ENCODE peak calls at places on chromosomes 13 and 19, in seven cellular contexts. E, A, S, H, D, X and J are unnamed samples.

GRCh38 chr13:39297664-39298171 is 259.5 kb downstream of the NHLRC3 start:
- DNase-seq in A (no peak), X (no peak), D (no peak), H (no peak), E (no peak), S (no peak), J (no peak)

GRCh38 chr13:102774596-102775375 is 1.2 kb upstream of the TEX30 start:
- DNase-seq in A (no peak), X (no peak), E (no peak), D (no peak), S (no peak), H (no peak), J (no peak)

GRCh38 chr19:31290926-31291590 is 58.2 kb downstream of the TSHZ3 start:
- DNase-seq in A (no peak), X (no peak), S (no peak), D (no peak), E (no peak), H (no peak), J (no peak)

GRCh38 chr13:79393564-79394249 is 12.3 kb downstream of the RBM26 start:
- DNase-seq in X (no peak), H (no peak), E (peak), A (no peak), D (no peak), S (no peak), J (no peak)

GRCh38 chr13:96248103-96248502 is 158.2 kb downstream of the HS6ST3 start:
- DNase-seq in H (no peak), D (no peak), A (no peak), S (no peak), E (no peak), X (no peak), J (no peak)

GRCh38 chr19:18803550-18804138 is 12.5 kb upstream of the COMP start:
- DNase-seq in S (no peak), A (no peak), H (no peak), X (no peak), D (no peak), E (no peak), J (no peak)

GRCh38 chr13:28047784-28048388 is 52.5 kb downstream of the FLT3 start:
- DNase-seq in H (no peak), E (no peak), D (no peak), S (peak), X (no peak), A (no peak), J (no peak)

GRCh38 chr13:28022848-28023518 is 34.5 kb upstream of the URAD start:
- DNase-seq in H (no peak), S (no peak), D (no peak), E (no peak), X (no peak), A (no peak), J (no peak)

GRCh38 chr19:39420769-39421168 is 8.3 kb downstream of the PLEKHG2 start:
- DNase-seq in A (no peak), E (no peak), S (no peak), D (no peak), H (no peak), X (no peak), J (no peak)

GRCh38 chr13:48194392-48194754 is 38.6 kb upstream of the ITM2B start:
- DNase-seq in E (no peak), D (no peak), X (no peak), H (no peak), S (peak), A (no peak), J (no peak)

GRCh38 chr19:49786432-49786831 is 19.6 kb downstream of the AP2A1 start:
- DNase-seq in E (no peak), A (no peak), D (no peak), H (no peak), S (peak), X (no peak), J (no peak)

GRCh38 chr13:85497652-85498051 is 301.6 kb downstream of the SLITRK6 start:
- DNase-seq in E (no peak), D (no peak), H (no peak), S (peak), X (no peak), A (no peak), J (no peak)

GRCh38 chr13:33167521-33167920 is 118.0 kb downstream of the STARD13 start:
- DNase-seq in E (no peak), S (peak), A (no peak), H (no peak), D (no peak), X (no peak), J (no peak)

GRCh38 chr13:23020246-23020843 is 160.4 kb upstream of the SGCG start:
- DNase-seq in D (no peak), X (peak), S (peak), A (peak), E (no peak), H (no peak), J (no peak)

GRCh38 chr13:73924607-73925006 is 209.6 kb downstream of the KLF12 start:
- DNase-seq in D (no peak), X (no peak), H (no peak), S (no peak), E (no peak), A (no peak), J (no peak)

GRCh38 chr19:12156254-12157058 is at the start of gene ZNF625:
- DNase-seq in A (peak), X (peak), S (peak), H (peak), D (peak), E (peak), J (peak)

GRCh38 chr19:46821512-46822359 is 28.9 kb downstream of the AP2S1 start:
- DNase-seq in X (no peak), H (no peak), D (no peak), E (peak), A (no peak), S (no peak), J (no peak)

GRCh38 chr19:4557971-4558941 is 1.2 kb downstream of the SEMA6B start:
- DNase-seq in S (no peak), D (no peak), A (no peak), H (no peak), E (peak), X (peak), J (no peak)

GRCh38 chr19:15672580-15673175 is at the start of gene CYP4F12:
- DNase-seq in E (no peak), A (peak), X (peak), S (peak), D (peak), H (peak), J (no peak)

GRCh38 chr19:2591537-2592291 is 110.8 kb downstream of the GNG7 start:
- DNase-seq in H (no peak), E (no peak), A (no peak), S (no peak), D (no peak), X (no peak), J (no peak)

GRCh38 chr19:12800873-12801465 is 631 bp downstream of the PRDX2 start:
- DNase-seq in E (peak), A (peak), S (no peak), X (no peak), H (no peak), D (peak), J (no peak)

GRCh38 chr13:45928843-45929242 is 77.3 kb upstream of the SIAH3 start:
- DNase-seq in A (no peak), S (peak), D (no peak), H (no peak), X (no peak), E (no peak), J (no peak)

GRCh38 chr13:23629566-23630272 is 59.5 kb downstream of the TNFRSF19 start:
- DNase-seq in X (no peak), H (no peak), D (no peak), E (no peak), S (no peak), A (no peak), J (no peak)

GRCh38 chr19:30322641-30323320 is 49.4 kb upstream of the ZNF536 start:
- DNase-seq in S (no peak), E (no peak), X (no peak), A (no peak), H (no peak), D (no peak), J (no peak)

GRCh38 chr13:93226065-93226622 is 463 bp upstream of the GPC6 start:
- DNase-seq in E (no peak), S (no peak), A (no peak), H (no peak), D (no peak), X (no peak), J (no peak)

GRCh38 chr19:41706741-41707501 is 1.5 kb upstream of the CEACAM5 start:
- DNase-seq in E (peak), S (peak), A (no peak), D (peak), H (peak), X (no peak), J (no peak)

GRCh38 chr13:47114030-47114429 is 217.2 kb upstream of the HTR2A start:
- DNase-seq in D (no peak), E (no peak), A (no peak), S (peak), X (no peak), H (no peak), J (no peak)

GRCh38 chr19:56566904-56567273 is 379 bp upstream of the ZNF470 start:
- DNase-seq in E (no peak), X (no peak), S (no peak), A (peak), D (peak), H (no peak), J (peak)

GRCh38 chr13:27211771-27212364 is 39.5 kb upstream of the RPL21 start:
- DNase-seq in D (no peak), E (no peak), S (peak), X (no peak), A (no peak), H (no peak), J (no peak)

GRCh38 chr13:43245374-43245964 is 222.1 kb downstream of the DNAJC15 start:
- DNase-seq in S (peak), X (no peak), H (no peak), A (no peak), D (no peak), E (no peak), J (no peak)

GRCh38 chr19:2922987-2923386 is 21.8 kb downstream of the ZNF77 start:
- DNase-seq in H (no peak), A (no peak), D (no peak), S (peak), E (no peak), X (no peak), J (no peak)

GRCh38 chr13:113804703-113805430 is 45.8 kb downstream of the TMEM255B start:
- DNase-seq in H (no peak), X (no peak), E (no peak), D (no peak), S (no peak), A (no peak), J (no peak)

GRCh38 chr19:8530061-8530679 is 16.2 kb upstream of the ZNF414 start:
- DNase-seq in D (no peak), E (no peak), X (peak), S (no peak), H (no peak), A (no peak), J (no peak)

GRCh38 chr19:8525401-8525684 is 11.4 kb upstream of the ZNF414 start:
- DNase-seq in H (no peak), S (no peak), X (no peak), A (no peak), D (no peak), E (no peak), J (no peak)

GRCh38 chr19:8529369-8530006 is 15.5 kb upstream of the ZNF414 start:
- DNase-seq in X (no peak), A (no peak), D (no peak), E (no peak), H (no peak), S (no peak), J (no peak)

GRCh38 chr19:8528500-8528899 is 14.5 kb upstream of the ZNF414 start:
- DNase-seq in H (no peak), D (no peak), S (no peak), E (no peak), X (no peak), A (no peak), J (no peak)

DNA sequence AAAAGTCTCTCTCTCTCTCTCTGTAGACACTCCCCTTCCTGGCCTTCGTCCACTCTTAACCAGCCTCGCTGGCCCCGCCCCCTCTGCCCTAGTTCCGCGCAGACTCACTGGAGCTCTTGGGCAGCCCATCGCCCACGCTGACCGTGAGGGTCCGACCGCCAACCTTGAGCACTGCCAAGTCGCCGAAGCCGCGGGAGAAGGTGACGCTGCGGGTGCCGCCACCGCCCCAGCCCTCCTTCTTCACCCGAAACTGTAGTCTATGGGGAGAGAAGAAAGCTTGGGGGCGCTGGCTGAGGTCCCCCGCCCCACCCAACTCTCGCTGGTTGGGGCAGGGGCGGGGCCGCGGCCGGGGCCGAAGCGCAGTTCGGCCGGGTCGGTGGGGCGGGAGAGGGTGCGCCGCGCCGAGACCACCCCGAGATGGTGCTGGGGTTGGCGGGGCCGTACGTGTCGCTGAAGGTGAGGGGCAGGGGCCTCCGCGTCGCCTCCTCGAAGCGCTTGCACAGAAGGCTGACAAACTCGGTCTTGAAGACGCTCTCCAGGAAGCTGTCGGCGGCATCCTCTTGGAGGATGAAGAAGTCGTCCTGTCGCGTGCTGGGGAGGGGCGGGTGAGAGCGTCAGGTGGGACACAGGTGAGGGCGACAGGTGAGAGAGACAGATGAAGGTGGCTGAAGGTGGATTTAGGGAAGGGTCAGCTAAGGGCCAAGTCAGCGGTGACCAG is 12.5 kb upstream of the ZNF414 start:
- DNase-seq in A (peak), E (no peak), X (peak), S (peak), D (peak), H (peak), J (peak)
- H3K27ac ChIP-seq in A (peak), E (no peak), X (peak), S (no peak), D (peak), H (peak), J (peak)

GRCh38 chr19:6754136-6754535 is 13.1 kb downstream of the SH2D3A start:
- DNase-seq in D (no peak), X (no peak), H (no peak), A (no peak), E (no peak), S (no peak), J (no peak)

GRCh38 chr19:6753178-6754031 is 13.8 kb downstream of the SH2D3A start:
- DNase-seq in H (peak), E (peak), S (no peak), D (peak), A (peak), X (peak), J (no peak)

GRCh38 chr19:6751189-6751588 is 11.7 kb downstream of the TRIP10 start:
- DNase-seq in D (no peak), E (no peak), S (no peak), X (no peak), A (no peak), H (no peak), J (no peak)

GRCh38 chr19:6752257-6753177 is 13.0 kb downstream of the TRIP10 start:
- DNase-seq in A (no peak), D (no peak), S (no peak), E (no peak), H (no peak), X (peak), J (no peak)

DNA sequence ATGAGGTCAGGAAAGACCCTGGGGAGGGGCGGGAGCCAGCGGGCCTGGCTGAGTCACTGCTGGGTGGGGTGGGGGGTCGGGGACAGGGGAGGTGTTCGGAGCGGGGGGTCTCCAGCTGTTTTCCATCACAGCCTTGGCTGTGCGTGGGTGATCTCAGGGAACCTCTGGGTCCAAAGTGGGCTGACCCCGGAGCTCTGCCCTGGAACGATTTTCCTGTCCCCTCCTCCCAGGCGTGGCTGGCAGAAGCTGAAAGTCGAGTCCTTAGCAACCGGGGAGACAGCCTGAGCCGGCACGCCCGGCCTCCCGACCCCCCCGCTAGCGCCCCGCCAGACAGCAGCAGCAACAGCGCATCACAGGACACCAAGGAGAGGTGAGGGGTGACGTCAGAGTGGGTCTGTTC is 10.6 kb downstream of the TRIP10 start:
- DNase-seq in H (no peak), D (peak), A (no peak), E (no peak), S (no peak), X (no peak), J (no peak)
- H3K27ac ChIP-seq in H (peak), D (peak), A (no peak), E (no peak), S (no peak), X (no peak), J (no peak)

GRCh38 chr13:101307181-101307701 is 109.1 kb downstream of the NALCN start:
- DNase-seq in X (no peak), S (no peak), H (no peak), E (no peak), D (no peak), A (no peak), J (no peak)
- H3K27ac ChIP-seq in X (no peak), S (no peak), H (no peak), E (no peak), D (no peak), A (no peak), J (peak)

GRCh38 chr13:25190256-25190655 is 18.2 kb upstream of the AMER2 start:
- DNase-seq in D (no peak), A (no peak), H (no peak), E (no peak), X (no peak), S (no peak), J (no peak)
- H3K27ac ChIP-seq in D (no peak), A (no peak), H (no peak), E (no peak), X (no peak), S (no peak), J (no peak)

DNA sequence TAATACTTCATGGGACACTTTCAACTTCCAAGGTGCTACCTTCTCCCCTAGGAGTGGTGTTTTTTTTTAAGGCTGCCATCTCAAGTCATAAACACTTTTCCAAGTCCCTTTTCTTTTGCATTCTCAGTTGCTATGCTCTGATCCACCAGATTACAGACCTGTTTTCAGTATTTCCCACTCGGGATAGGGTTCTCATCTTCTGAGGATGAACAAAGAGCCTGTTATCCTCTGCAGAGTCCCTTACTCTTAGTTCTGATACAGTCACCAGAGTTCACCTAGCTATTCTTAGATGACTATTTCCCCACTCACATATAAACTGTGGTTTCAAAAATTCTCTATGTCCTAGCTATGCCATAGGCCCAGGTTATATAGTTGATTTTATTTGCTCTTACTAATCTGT is 15.9 kb downstream of the ZDHHC20 start:
- DNase-seq in X (no peak), D (no peak), E (no peak), S (no peak), A (no peak), H (no peak), J (no peak)
- H3K27ac ChIP-seq in X (no peak), D (no peak), E (no peak), S (no peak), A (no peak), H (no peak), J (no peak)

DNA sequence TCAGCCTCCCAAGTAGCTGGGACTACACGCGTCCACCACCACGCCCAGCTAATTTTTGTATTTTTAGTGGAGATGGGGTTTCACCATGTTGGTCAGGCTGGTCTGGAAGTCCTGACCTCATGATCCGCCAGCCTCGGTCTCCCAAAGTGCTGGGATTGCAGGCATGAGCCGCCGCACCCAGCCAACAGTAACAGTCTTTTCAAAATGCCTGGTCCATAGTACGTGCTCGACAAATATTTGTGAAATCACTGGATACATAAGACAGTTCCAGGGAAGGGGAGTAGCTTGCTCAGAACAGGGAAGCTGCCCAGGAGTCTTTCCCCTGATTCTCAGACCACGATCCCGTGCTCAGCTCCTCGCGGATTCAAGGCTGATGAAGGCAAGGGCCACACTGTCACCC is 30.5 kb downstream of the CACNG6 start:
- DNase-seq in X (no peak), E (no peak), A (no peak), S (no peak), H (no peak), D (no peak), J (no peak)
- H3K27ac ChIP-seq in X (no peak), E (no peak), A (no peak), S (no peak), H (no peak), D (no peak), J (no peak)